ENCODE peak calls at places on chromosomes 16 and 17, in nine cellular contexts. U is astrocyte of the hippocampus; P is NCI-H1048; D is cardiac fibroblast; K is HEK293T; G is effector memory CD4-positive, alpha-beta T cell; N is WTC11; X is right atrium auricular region; F is CD4-positive, alpha-beta T cell. H is an unnamed sample.

GRCh38 chr17:34725008-34725407 is 145.6 kb downstream of the TMEM132E start:
- DNase-seq in U (no peak), P (no peak), D (no peak), K (no peak), G (no peak), N (no peak), X (no peak), F (no peak), H (no peak)

GRCh38 chr16:81136331-81137011 is 40.3 kb upstream of the GCSH start:
- DNase-seq in U (peak; percentile 51), P (no peak), D (peak; percentile 15), K (no peak), G (no peak), N (no peak), X (no peak), F (no peak), H (no peak)

GRCh38 chr17:918102-918740 is 61.4 kb downstream of the NXN start:
- DNase-seq in U (no peak), P (no peak), D (no peak), K (no peak), G (no peak), N (no peak), X (no peak), F (no peak), H (no peak)

GRCh38 chr16:11989238-11990160 is 13.0 kb downstream of the SNX29 start:
- DNase-seq in U (no peak), P (no peak), D (peak; percentile 54), K (no peak), G (no peak), N (no peak), X (no peak), F (no peak), H (no peak)

GRCh38 chr16:2019500-2019899 is at the start of gene NPW:
- DNase-seq in U (no peak), P (no peak), D (no peak), K (no peak), G (no peak), N (peak; percentile 70), X (no peak), F (no peak), H (no peak)

GRCh38 chr17:81523139-81524062 is 4.8 kb upstream of the FSCN2 start:
- DNase-seq in U (peak; percentile 78), P (no peak), D (no peak), K (peak; percentile 55), G (no peak), N (peak; percentile 76), X (no peak), F (no peak), H (no peak)

GRCh38 chr16:79867425-79867997 is 267.0 kb upstream of the MAF start:
- DNase-seq in U (no peak), P (no peak), D (no peak), K (no peak), G (no peak), N (no peak), X (no peak), F (no peak), H (no peak)

GRCh38 chr16:89565256-89565505 is 4.7 kb downstream of the RPL13 start:
- DNase-seq in U (no peak), P (no peak), D (no peak), K (peak; percentile 28), G (no peak), N (peak; percentile 52), X (no peak), F (no peak), H (no peak)

GRCh38 chr17:83182620-83183063 is 103.2 kb downstream of the METRNL start:
- DNase-seq in U (no peak), P (no peak), D (no peak), K (no peak), G (no peak), N (peak; percentile 11), X (peak; percentile 79), F (no peak), H (no peak)

GRCh38 chr17:50173335-50173941 is 7.6 kb downstream of the SGCA start:
- DNase-seq in U (peak; percentile 86), P (no peak), D (peak; percentile 94), K (no peak), G (no peak), N (no peak), X (no peak), F (no peak), H (peak; percentile 78)

GRCh38 chr17:50100921-50101345 is 5.8 kb downstream of the PDK2 start:
- DNase-seq in U (no peak), P (no peak), D (no peak), K (no peak), G (no peak), N (no peak), X (no peak), F (no peak), H (no peak)

GRCh38 chr17:20935740-20936139 is 107.1 kb downstream of the USP22 start:
- DNase-seq in U (peak; percentile 45), P (no peak), D (peak; percentile 90), K (no peak), G (no peak), N (no peak), X (no peak), F (no peak), H (peak; percentile 46)

GRCh38 chr16:71971571-71971970 is 28.6 kb downstream of the PKD1L3 start:
- DNase-seq in U (no peak), P (no peak), D (no peak), K (no peak), G (no peak), N (no peak), X (no peak), F (no peak), H (no peak)

GRCh38 chr16:56221995-56222394 is 30.7 kb downstream of the GNAO1 start:
- DNase-seq in U (no peak), P (no peak), D (no peak), K (no peak), G (no peak), N (no peak), X (no peak), F (no peak), H (no peak)

GRCh38 chr17:1648582-1649115 is 1.0 kb downstream of the RILP start:
- DNase-seq in U (peak; percentile 99), P (peak; percentile 75), D (peak; percentile 94), K (peak; percentile 96), G (peak; percentile 89), N (peak; percentile 95), X (peak; percentile 92), F (peak; percentile 95), H (peak; percentile 67)

GRCh38 chr17:37476431-37477130 is 13.1 kb upstream of the DUSP14 start:
- DNase-seq in U (no peak), P (no peak), D (peak; percentile 87), K (no peak), G (no peak), N (no peak), X (no peak), F (no peak), H (peak; percentile 50)

GRCh38 chr16:82713778-82714177 is 87.0 kb downstream of the CDH13 start:
- DNase-seq in U (peak; percentile 17), P (no peak), D (no peak), K (no peak), G (no peak), N (no peak), X (no peak), F (no peak), H (no peak)

GRCh38 chr17:51721711-51722110 is 436.8 kb downstream of the CA10 start:
- DNase-seq in U (no peak), P (no peak), D (no peak), K (no peak), G (no peak), N (no peak), X (no peak), F (no peak), H (no peak)

GRCh38 chr17:43927101-43927935 is 15.0 kb downstream of the PPY start:
- DNase-seq in U (no peak), P (no peak), D (no peak), K (no peak), G (no peak), N (no peak), X (no peak), F (no peak), H (no peak)

GRCh38 chr16:68074850-68075249 is 10.3 kb upstream of the NFATC3 start:
- DNase-seq in U (no peak), P (no peak), D (no peak), K (no peak), G (peak; percentile 57), N (no peak), X (no peak), F (no peak), H (no peak)

GRCh38 chr16:2029350-2029749 is 2.6 kb downstream of the NHERF2 start:
- DNase-seq in U (no peak), P (no peak), D (no peak), K (no peak), G (no peak), N (no peak), X (no peak), F (no peak), H (no peak)

GRCh38 chr16:87047221-87048037 is 269.8 kb downstream of the C16orf95 start:
- DNase-seq in U (peak; percentile 39), P (no peak), D (no peak), K (peak; percentile 32), G (no peak), N (no peak), X (no peak), F (no peak), H (no peak)

GRCh38 chr16:14248791-14249190 is 177.7 kb downstream of the MRTFB start:
- DNase-seq in U (peak; percentile 66), P (no peak), D (no peak), K (no peak), G (no peak), N (no peak), X (no peak), F (no peak), H (no peak)

GRCh38 chr17:10754109-10754508 is 24.3 kb upstream of the TMEM220 start:
- DNase-seq in U (peak; percentile 33), P (no peak), D (peak; percentile 34), K (peak; percentile 55), G (no peak), N (peak; percentile 80), X (no peak), F (no peak), H (no peak)

GRCh38 chr16:83005653-83006160 is 378.9 kb downstream of the CDH13 start:
- DNase-seq in U (no peak), P (no peak), D (peak; percentile 7), K (no peak), G (no peak), N (no peak), X (no peak), F (no peak), H (no peak)

GRCh38 chr16:72202014-72202413 is 30.1 kb upstream of the PMFBP1 start:
- DNase-seq in U (no peak), P (no peak), D (peak; percentile 33), K (no peak), G (no peak), N (no peak), X (no peak), F (no peak), H (no peak)

GRCh38 chr16:87463722-87464690 is 28.8 kb downstream of the ZCCHC14 start:
- DNase-seq in U (peak; percentile 65), P (no peak), D (peak; percentile 88), K (no peak), G (peak; percentile 10), N (no peak), X (peak; percentile 66), F (no peak), H (no peak)

GRCh38 chr16:1926223-1926718 is 8.1 kb upstream of the HS3ST6 start:
- DNase-seq in U (no peak), P (no peak), D (no peak), K (no peak), G (no peak), N (no peak), X (no peak), F (no peak), H (no peak)

GRCh38 chr16:77689971-77690370 is 32.3 kb upstream of the NUDT7 start:
- DNase-seq in U (no peak), P (no peak), D (no peak), K (no peak), G (no peak), N (no peak), X (no peak), F (no peak), H (no peak)

GRCh38 chr16:73015612-73016487 is 32.1 kb downstream of the ZFHX3 start:
- DNase-seq in U (no peak), P (no peak), D (no peak), K (no peak), G (no peak), N (no peak), X (no peak), F (no peak), H (no peak)

H was measured in BJ.